ENCODE peak calls at places on chromosomes 4 and X, in five cellular contexts. W, A, K, Y and E are unnamed samples.

GRCh38 chr4:25817059-25817681 is 45.6 kb downstream of the SEL1L3 start:
- DNase-seq in A (no peak), Y (no peak), W (no peak), K (no peak), E (no peak)

GRCh38 chr4:110550260-110550659 is 72.6 kb downstream of the PITX2 start:
- DNase-seq in K (no peak), W (no peak), Y (no peak), A (no peak), E (peak; percentile 6)

GRCh38 chr4:98928131-98928504 is 815 bp downstream of the EIF4E start:
- DNase-seq in K (peak; percentile 55), Y (no peak), A (no peak), W (peak; percentile 76), E (peak; percentile 64)

GRCh38 chr4:181219783-181220416 is 1023.3 kb upstream of the TENM3 start:
- DNase-seq in Y (no peak), W (no peak), K (no peak), A (no peak), E (no peak)

GRCh38 chr4:70660106-70660505 is 6.2 kb downstream of the JCHAIN start:
- DNase-seq in K (no peak), W (no peak), A (no peak), Y (no peak), E (no peak)

GRCh38 chrX:48711162-48711928 is 14.8 kb downstream of the SUV39H1 start:
- DNase-seq in A (no peak), W (no peak), K (no peak), Y (no peak), E (no peak)

GRCh38 chr4:153945704-153946103 is 156.8 kb upstream of the SFRP2 start:
- DNase-seq in K (no peak), Y (no peak), W (no peak), A (no peak), E (no peak)

GRCh38 chrX:150158554-150159332 is 204.4 kb upstream of the MAMLD1 start:
- DNase-seq in A (no peak), K (no peak), Y (no peak), W (no peak), E (no peak)

GRCh38 chr4:10697071-10697470 is 12.5 kb upstream of the CLNK start:
- DNase-seq in K (no peak), W (no peak), Y (no peak), A (no peak), E (no peak)

GRCh38 chr4:179292443-179292842 is 1850.2 kb upstream of the AGA start:
- DNase-seq in W (no peak), K (no peak), Y (no peak), A (no peak), E (no peak)

GRCh38 chr4:95256108-95256835 is 292.5 kb downstream of the UNC5C start:
- DNase-seq in Y (no peak), W (no peak), K (no peak), A (no peak), E (no peak)

GRCh38 chrX:77436271-77436670 is 10.9 kb upstream of the FGF16 start:
- DNase-seq in A (no peak), K (no peak), W (no peak), Y (no peak), E (no peak)

GRCh38 chr4:18106620-18107019 is 85.1 kb upstream of the LCORL start:
- DNase-seq in K (no peak), W (no peak), A (no peak), Y (no peak), E (no peak)

GRCh38 chr4:78337621-78338020 is 213.9 kb upstream of the ANXA3 start:
- DNase-seq in K (no peak), A (no peak), W (no peak), Y (no peak), E (no peak)

GRCh38 chrX:120504569-120504968 is 35.5 kb upstream of the LAMP2 start:
- DNase-seq in A (no peak), K (no peak), W (no peak), Y (no peak), E (no peak)

GRCh38 chr4:86594559-86595425 is 677 bp downstream of the PTPN13 start:
- DNase-seq in A (peak; percentile 73), W (no peak), K (no peak), Y (no peak), E (peak; percentile 13)

GRCh38 chr4:26459054-26459755 is 31.1 kb downstream of the CCKAR start:
- DNase-seq in A (no peak), W (peak; percentile 58), Y (peak; percentile 26), K (peak; percentile 45), E (peak; percentile 61)

GRCh38 chrX:151970661-151971060 is 3.8 kb downstream of the GABRE start:
- DNase-seq in W (peak; percentile 90), A (no peak), Y (no peak), K (no peak), E (no peak)

DNA sequence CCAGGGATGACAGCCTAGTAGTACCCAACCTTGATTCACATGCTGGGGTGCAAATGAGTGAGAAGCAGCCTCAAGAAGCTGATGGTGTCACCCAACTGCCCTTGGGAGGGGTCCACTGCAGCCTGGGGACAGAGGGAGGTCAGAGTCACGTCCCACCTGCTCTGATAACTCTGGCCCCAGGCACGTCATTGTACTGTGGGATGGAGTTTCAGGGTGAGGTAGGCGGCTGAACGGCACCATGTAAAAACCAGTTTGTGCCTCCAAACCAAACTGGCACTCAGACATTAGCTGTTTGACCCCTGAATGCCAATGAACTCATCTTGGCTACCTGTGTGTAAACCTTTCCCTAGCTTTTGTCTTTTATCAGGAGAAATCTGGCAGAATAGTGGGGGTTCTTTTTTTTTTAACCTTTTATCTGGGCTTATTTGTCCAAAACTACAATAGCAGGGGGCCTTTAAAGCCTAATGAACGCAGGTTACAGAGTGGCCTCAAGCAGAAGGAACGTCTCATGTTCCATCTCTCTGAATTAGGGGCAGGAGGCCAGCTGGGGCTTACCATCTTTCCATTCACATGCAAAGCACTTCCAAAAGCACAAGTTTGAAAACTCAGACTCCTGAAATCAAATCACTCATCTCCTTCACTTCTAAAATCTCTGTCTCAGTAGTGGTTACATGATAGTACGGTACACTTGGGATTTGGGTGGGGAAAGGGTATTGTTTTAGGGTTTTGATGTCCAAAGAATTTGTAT is 89.4 kb downstream of the IRF2 start:
- DNase-seq in A (no peak), Y (no peak), W (no peak), K (no peak), E (no peak)
- H3K4me1 ChIP-seq in A (peaks cover 46% of the 10 kb centered on the region), Y (peaks cover 68% of the 10 kb centered on the region), W (peaks cover 61% of the 10 kb centered on the region), K (peaks cover 54% of the 10 kb centered on the region), E (peaks cover 16% of the 10 kb centered on the region)

GRCh38 chr4:163251204-163251603 is 81.2 kb downstream of the NPY1R start:
- DNase-seq in W (peak; percentile 4), A (no peak), Y (no peak), K (no peak), E (peak; percentile 13)
- TF ChIP-seq SRF in W (no peak), A (no peak), Y (no peak), K (no peak), E (no peak)

DNA sequence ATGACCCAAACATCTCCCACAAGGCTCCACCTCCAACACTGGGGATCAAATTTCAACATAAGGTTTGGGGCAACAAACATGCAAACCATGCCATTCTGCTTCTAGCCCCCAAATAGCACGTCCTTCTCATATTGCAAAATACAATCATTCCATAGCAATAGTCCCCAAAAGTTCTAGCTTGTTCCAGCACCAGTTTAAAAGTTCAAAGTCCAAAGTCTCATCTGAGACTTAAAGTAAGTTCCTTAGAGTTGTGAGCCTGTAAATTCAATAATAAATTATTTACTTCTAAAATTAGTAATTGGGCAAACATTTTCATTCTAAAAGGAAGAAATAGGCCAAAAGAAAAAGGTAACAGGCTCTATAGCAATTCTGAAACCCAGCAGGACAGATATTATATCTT is 8.9 kb upstream of the TASL start:
- DNase-seq in A (no peak), W (no peak), K (no peak), Y (no peak), E (no peak)
- TF ChIP-seq RAD21 in A (no peak), W (no peak), K (no peak), Y (no peak), E (no peak)

GRCh38 chr4:185998791-185999190 is 70.2 kb upstream of the TLR3 start:
- DNase-seq in W (no peak), A (peak; percentile 41), Y (no peak), K (no peak), E (no peak)
- H3K4me1 ChIP-seq in W (no peaks in the 10 kb centered on the region), A (no peaks in the 10 kb centered on the region), Y (no peaks in the 10 kb centered on the region), K (no peaks in the 10 kb centered on the region), E (no peaks in the 10 kb centered on the region)

GRCh38 chr4:21083413-21083812 is 383.2 kb downstream of the PACRGL start:
- DNase-seq in W (no peak), K (no peak), Y (no peak), A (no peak), E (no peak)

DNA sequence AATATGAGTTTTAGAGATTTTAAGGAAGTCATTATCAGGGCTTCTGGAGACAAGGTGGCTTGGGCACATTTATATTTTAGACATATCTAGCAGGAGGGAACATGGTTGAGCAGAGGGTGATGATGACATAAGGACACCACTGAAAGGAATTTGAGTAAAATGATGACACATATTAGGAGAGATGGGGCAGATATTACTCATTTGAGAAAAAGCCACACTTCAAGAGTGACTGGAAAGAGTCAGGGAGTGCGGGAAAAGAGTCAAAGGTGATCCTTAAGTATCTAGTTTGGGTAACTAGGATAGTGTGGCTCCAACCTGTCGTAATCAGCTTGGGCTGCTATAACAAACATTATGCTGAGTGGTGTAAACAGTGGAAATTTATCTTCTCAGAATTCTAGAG is 377.7 kb downstream of the PACRGL start:
- DNase-seq in A (no peak), K (no peak), Y (no peak), W (no peak), E (no peak)
- TF ChIP-seq SRF in A (no peak), K (no peak), Y (no peak), W (no peak), E (no peak)

GRCh38 chrX:123918106-123918721 is 43.3 kb upstream of the STAG2 start:
- DNase-seq in W (no peak), Y (no peak), K (no peak), A (no peak), E (no peak)

GRCh38 chrX:123920065-123920785 is 41.3 kb upstream of the STAG2 start:
- DNase-seq in A (no peak), W (no peak), K (no peak), Y (no peak), E (no peak)

DNA sequence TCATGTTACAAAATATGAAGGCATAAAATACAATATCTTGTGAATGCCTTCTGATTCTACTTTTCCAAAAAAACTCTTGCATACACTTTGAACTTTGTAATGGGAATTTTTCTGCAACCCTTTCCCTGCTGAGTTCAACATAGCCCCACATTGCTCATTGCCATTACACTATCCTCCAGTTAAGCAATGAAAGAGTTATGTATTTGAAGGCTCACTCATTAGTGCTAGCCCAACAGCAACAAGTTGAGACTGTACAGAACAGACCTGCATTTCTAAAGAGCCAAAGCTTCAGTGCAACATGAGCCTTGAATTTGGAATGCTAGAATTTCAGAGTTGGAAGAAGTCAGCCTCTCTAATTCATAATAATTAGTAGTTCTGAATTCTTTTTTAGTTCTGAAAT is 44.4 kb upstream of the STAG2 start:
- DNase-seq in K (no peak), Y (no peak), A (no peak), W (no peak), E (no peak)
- TF ChIP-seq RAD21 in K (no peak), Y (no peak), A (no peak), W (no peak), E (no peak)